ENCODE peak calls at places on chromosomes 2 and 18, in four cellular contexts. P, Z, G and V are unnamed samples. For H3K36me3 and H3K27me3, the result is how much of the 10 kb centered on the place peaks cover.

GRCh38 chr18:78735131-78736014 is 244.2 kb upstream of the SALL3 start:
- DNase-seq in P (no peak), Z (no peak), G (no peak), V (peak)

GRCh38 chr2:158610059-158610458 is 153.3 kb downstream of the PKP4 start:
- DNase-seq in P (no peak), Z (no peak), G (no peak), V (no peak)

GRCh38 chr18:77101410-77102245 is 31.0 kb downstream of the MBP start:
- DNase-seq in P (no peak), Z (peak), G (peak), V (no peak)

GRCh38 chr2:198966269-198966668 is 491.5 kb downstream of the SATB2 start:
- DNase-seq in P (no peak), Z (no peak), G (peak), V (no peak)

GRCh38 chr2:219457784-219458369 is 23.2 kb downstream of the SPEG start:
- DNase-seq in P (peak), Z (no peak), G (peak), V (peak)

GRCh38 chr2:133166024-133166423 is 402.2 kb downstream of the NCKAP5 start:
- DNase-seq in P (no peak), Z (peak), G (no peak), V (no peak)

GRCh38 chr2:73268831-73269685 is 15.2 kb downstream of the FBXO41 start:
- DNase-seq in P (no peak), Z (peak), G (peak), V (peak)

GRCh38 chr2:177731384-177731783 is 338.8 kb downstream of the AGPS start:
- DNase-seq in P (no peak), Z (no peak), G (no peak), V (no peak)

GRCh38 chr2:183284606-183285005 is 160.4 kb downstream of the NUP35 start:
- DNase-seq in P (no peak), Z (peak), G (peak), V (no peak)

GRCh38 chr2:77161009-77161408 is 361.2 kb downstream of the LRRTM4 start:
- DNase-seq in P (no peak), Z (peak), G (no peak), V (no peak)

GRCh38 chr2:211132586-211132985 is 576.2 kb downstream of the CPS1 start:
- DNase-seq in P (no peak), Z (peak), G (peak), V (no peak)

GRCh38 chr18:47343291-47343690 is 91.8 kb upstream of the SKOR2 start:
- DNase-seq in P (no peak), Z (no peak), G (no peak), V (no peak)

GRCh38 chr2:64104944-64105343 is 39.3 kb downstream of the PELI1 start:
- DNase-seq in P (no peak), Z (peak), G (peak), V (no peak)

DNA sequence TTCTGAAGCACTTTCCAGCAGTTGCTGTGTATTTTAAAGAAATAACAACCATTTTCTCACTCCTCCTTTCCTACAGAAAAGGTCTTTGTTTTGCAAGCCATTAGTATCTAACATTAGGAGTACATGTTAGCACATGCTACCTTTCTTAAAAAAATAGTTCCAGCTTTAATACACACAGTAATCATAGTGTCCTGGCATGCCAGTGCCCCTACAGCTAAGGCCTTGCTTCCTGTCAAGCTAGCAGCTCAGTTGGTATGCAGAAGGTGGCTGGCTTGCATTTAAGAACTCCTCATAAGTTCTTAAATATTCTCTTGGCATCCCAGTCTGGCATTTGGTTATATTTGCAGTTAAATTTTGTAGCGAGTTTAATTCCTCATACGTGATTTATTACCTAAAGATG is 141.3 kb upstream of the IL1R2 start:
- DNase-seq in P (no peak), Z (no peak), G (peak), V (no peak)
- H3K36me3 ChIP-seq in P (under half), Z (under half), G (under half), V (half or more)

GRCh38 chr2:15996536-15997423 is 56.4 kb downstream of the MYCN start:
- DNase-seq in P (no peak), Z (no peak), G (no peak), V (no peak)
- H3K27ac ChIP-seq in P (no peak), Z (no peak), G (no peak), V (no peak)

GRCh38 chr2:176110975-176111663 is 4.0 kb downstream of the HOXD11 start:
- DNase-seq in P (peak), Z (peak), G (no peak), V (peak)
- H3K27me3 ChIP-seq in P (half or more), Z (half or more), G (half or more), V (half or more)

GRCh38 chr2:88554189-88554588 is 73.1 kb downstream of the EIF2AK3 start:
- DNase-seq in P (no peak), Z (no peak), G (peak), V (no peak)

GRCh38 chr2:88557290-88557689 is 70.0 kb downstream of the EIF2AK3 start:
- DNase-seq in P (no peak), Z (no peak), G (no peak), V (no peak)

GRCh38 chr2:88561646-88562388 is 65.4 kb downstream of the EIF2AK3 start:
- DNase-seq in P (no peak), Z (no peak), G (no peak), V (no peak)

GRCh38 chr2:88560619-88561307 is 66.5 kb downstream of the EIF2AK3 start:
- DNase-seq in P (no peak), Z (no peak), G (no peak), V (no peak)

GRCh38 chr2:88556026-88556425 is 71.2 kb downstream of the EIF2AK3 start:
- DNase-seq in P (no peak), Z (no peak), G (no peak), V (no peak)
- H3K36me3 ChIP-seq in P (under half), Z (under half), G (under half), V (under half)

GRCh38 chr18:13270279-13270911 is 51.8 kb downstream of the LDLRAD4 start:
- DNase-seq in P (no peak), Z (no peak), G (no peak), V (no peak)

GRCh38 chr18:13269599-13270011 is 51.0 kb downstream of the LDLRAD4 start:
- DNase-seq in P (no peak), Z (peak), G (no peak), V (no peak)

GRCh38 chr18:13273800-13274199 is 55.2 kb downstream of the LDLRAD4 start:
- DNase-seq in P (no peak), Z (no peak), G (no peak), V (no peak)

GRCh38 chr18:13272411-13272810 is 53.9 kb downstream of the LDLRAD4 start:
- DNase-seq in P (no peak), Z (no peak), G (no peak), V (no peak)

DNA sequence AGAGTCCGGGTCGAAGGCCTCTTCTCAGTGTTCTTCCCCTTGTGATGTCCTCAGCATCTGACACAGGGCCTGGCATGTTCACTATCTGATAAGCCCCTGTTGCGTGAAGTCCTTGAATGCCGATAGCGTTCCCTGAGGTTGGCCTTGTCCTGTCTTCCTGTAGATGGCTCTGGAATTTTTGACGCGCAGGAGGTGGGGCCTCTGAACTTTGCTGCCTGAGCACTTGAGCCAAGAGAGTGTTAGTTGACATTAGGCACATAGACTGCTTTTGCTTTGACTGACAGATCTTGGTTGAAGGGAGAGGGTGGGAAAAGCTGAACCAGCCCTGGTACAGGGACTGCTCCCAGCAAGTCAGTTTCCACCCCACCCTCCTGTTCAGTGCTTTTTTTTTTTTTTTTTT is 53.0 kb downstream of the LDLRAD4 start:
- DNase-seq in P (no peak), Z (no peak), G (no peak), V (no peak)
- H3K27ac ChIP-seq in P (no peak), Z (no peak), G (no peak), V (no peak)

GRCh38 chr2:19352946-19353720 is 5.3 kb downstream of the OSR1 start:
- DNase-seq in P (no peak), Z (no peak), G (no peak), V (no peak)
- H3K27me3 ChIP-seq in P (half or more), Z (under half), G (under half), V (half or more)

GRCh38 chr2:9844581-9844980 is 1.3 kb downstream of the TAF1B start:
- DNase-seq in P (no peak), Z (peak), G (no peak), V (no peak)

GRCh38 chr2:9844036-9844483 is 786 bp downstream of the TAF1B start:
- DNase-seq in P (no peak), Z (peak), G (no peak), V (no peak)

GRCh38 chr2:9846554-9846953 is 3.3 kb downstream of the TAF1B start:
- DNase-seq in P (no peak), Z (peak), G (peak), V (no peak)

GRCh38 chr2:9843229-9844035 is at the start of gene TAF1B:
- DNase-seq in P (peak), Z (peak), G (peak), V (peak)

GRCh38 chr2:9847140-9847539 is 3.9 kb downstream of the TAF1B start:
- DNase-seq in P (no peak), Z (peak), G (peak), V (no peak)
- H3K36me3 ChIP-seq in P (half or more), Z (under half), G (under half), V (half or more)

DNA sequence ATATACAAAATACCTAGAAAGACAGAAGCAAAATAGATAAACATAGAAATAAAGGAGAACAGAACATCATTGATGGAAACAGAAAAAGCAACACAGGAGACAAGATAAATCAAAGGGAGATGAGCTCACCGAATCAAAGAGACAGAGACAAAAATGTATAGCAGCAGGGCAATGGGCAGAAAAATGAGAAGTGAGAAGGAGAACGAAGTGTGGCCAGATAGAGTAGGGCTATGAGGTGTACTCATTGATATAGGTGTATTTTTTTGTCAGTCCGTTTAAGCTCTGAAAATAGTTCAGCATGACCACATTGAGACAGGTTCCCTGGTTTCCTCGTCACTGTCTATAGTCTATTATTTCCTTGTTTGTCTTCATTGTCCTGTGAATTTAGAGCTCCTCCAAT is 55.1 kb downstream of the SP100 start:
- DNase-seq in P (no peak), Z (no peak), G (no peak), V (no peak)
- H3K27ac ChIP-seq in P (no peak), Z (no peak), G (no peak), V (no peak)

DNA sequence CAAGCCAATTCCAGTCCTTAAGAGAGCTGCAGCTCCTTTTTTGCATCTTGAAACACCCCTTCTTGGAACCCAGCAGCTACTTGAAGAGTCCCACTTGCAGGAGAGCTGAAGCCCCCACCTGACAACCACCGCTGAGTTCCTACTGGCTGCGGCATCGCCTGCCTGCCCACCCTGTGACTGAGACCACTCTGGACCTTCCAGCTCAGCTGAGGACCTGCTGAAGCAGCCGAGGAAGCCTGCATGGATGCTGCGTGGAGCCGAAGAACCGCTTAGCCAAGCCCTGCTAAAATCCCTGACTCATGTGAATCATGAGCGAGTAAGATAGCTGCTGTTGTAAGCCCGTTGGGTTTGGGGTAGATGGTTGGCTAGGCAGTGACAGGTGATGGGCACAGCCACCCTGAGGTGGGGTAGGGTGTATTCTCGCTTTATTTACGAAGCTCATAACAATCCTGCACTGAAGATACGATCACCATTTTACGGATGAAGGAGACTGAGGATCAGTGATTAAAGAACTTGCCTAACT is 78.4 kb downstream of the INHBB start:
- DNase-seq in P (no peak), Z (no peak), G (no peak), V (no peak)
- H3K27me3 ChIP-seq in P (under half), Z (under half), G (under half), V (under half)

GRCh38 chr2:86046985-86047384 is 58.7 kb downstream of the POLR1A start:
- DNase-seq in P (no peak), Z (peak), G (peak), V (no peak)

GRCh38 chr2:86044045-86044444 is 61.6 kb downstream of the POLR1A start:
- DNase-seq in P (no peak), Z (no peak), G (no peak), V (no peak)

GRCh38 chr2:86044614-86045013 is 61.1 kb downstream of the POLR1A start:
- DNase-seq in P (no peak), Z (no peak), G (no peak), V (no peak)

GRCh38 chr2:86047575-86048382 is 57.9 kb downstream of the POLR1A start:
- DNase-seq in P (no peak), Z (no peak), G (no peak), V (no peak)

DNA sequence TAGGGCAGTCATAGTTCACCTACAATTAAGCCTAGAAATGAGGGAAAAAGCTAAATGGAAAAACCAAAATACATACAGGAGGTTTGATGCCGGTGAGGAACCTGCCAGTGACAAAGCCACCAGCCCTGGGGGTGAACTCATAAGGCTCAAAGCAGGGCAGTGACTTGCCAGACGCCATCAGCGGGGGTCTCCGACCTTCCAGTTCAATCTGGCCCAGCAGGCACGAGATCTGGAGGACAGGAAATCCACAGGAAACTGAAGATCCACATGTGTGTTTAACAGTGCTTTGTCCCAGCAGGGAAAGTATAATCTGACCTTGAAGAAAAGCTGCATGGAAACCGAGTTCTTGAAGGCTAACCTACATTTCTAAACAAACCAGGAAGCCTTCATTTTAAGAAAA is 60.1 kb downstream of the POLR1A start:
- DNase-seq in P (no peak), Z (no peak), G (no peak), V (no peak)
- H3K36me3 ChIP-seq in P (half or more), Z (under half), G (under half), V (half or more)